ENCODE peak calls at places on chromosomes 11 and 22, in four cellular contexts. B, E, A and Z are unnamed samples.

GRCh38 chr11:119222308-119222707 is 16.2 kb downstream of the CBL start:
- DNase-seq in B (peak), A (peak), E (no peak), Z (peak)

GRCh38 chr22:17222503-17222902 is 3.3 kb upstream of the ADA2 start:
- DNase-seq in A (no peak), E (no peak), B (no peak), Z (no peak)

GRCh38 chr11:494761-495536 is 12.1 kb downstream of the RNH1 start:
- DNase-seq in B (no peak), E (no peak), A (no peak), Z (no peak)

GRCh38 chr11:33438311-33438710 is 181.1 kb downstream of the HIPK3 start:
- DNase-seq in E (no peak), B (no peak), A (no peak), Z (no peak)

GRCh38 chr11:69563946-69564780 is 76.8 kb upstream of the CCND1 start:
- DNase-seq in B (peak), E (no peak), A (no peak), Z (no peak)

GRCh38 chr22:46008836-46009596 is 32.1 kb upstream of the WNT7B start:
- DNase-seq in B (no peak), A (no peak), E (no peak), Z (no peak)

GRCh38 chr11:88332851-88333250 is 4.7 kb downstream of the CTSC start:
- DNase-seq in A (no peak), B (no peak), E (no peak), Z (no peak)

GRCh38 chr11:72375241-72375640 is 59.1 kb downstream of the CLPB start:
- DNase-seq in A (no peak), E (no peak), B (no peak), Z (no peak)

GRCh38 chr11:69624293-69624692 is 16.7 kb upstream of the CCND1 start:
- DNase-seq in A (no peak), B (no peak), E (no peak), Z (no peak)

GRCh38 chr11:11027271-11027670 is 169.4 kb upstream of the ZBED5 start:
- DNase-seq in E (no peak), A (peak), B (peak), Z (peak)

GRCh38 chr22:30809086-30809485 is 114.4 kb downstream of the OSBP2 start:
- DNase-seq in A (no peak), E (no peak), B (no peak), Z (no peak)

GRCh38 chr11:64384981-64385952 is 26.3 kb downstream of the RPS6KA4 start:
- DNase-seq in E (no peak), A (no peak), B (no peak), Z (no peak)

GRCh38 chr11:107043242-107043991 is 25.1 kb upstream of the GUCY1A2 start:
- DNase-seq in B (peak), A (peak), E (no peak), Z (peak)

GRCh38 chr11:115194798-115195101 is 309.5 kb downstream of the CADM1 start:
- DNase-seq in A (no peak), E (no peak), B (peak), Z (no peak)

GRCh38 chr11:112318193-112318592 is 57.5 kb upstream of the PLET1 start:
- DNase-seq in A (peak), B (peak), E (no peak), Z (peak)